ENCODE peak calls at places on chromosomes 4 and X, in six cellular contexts. C is CD8-positive, alpha-beta memory T cell; W is upper lobe of right lung; S is CD8-positive, alpha-beta T cell; H is heart right ventricle; D is OCI-LY7. R is an unnamed sample.

GRCh38 chrX:137044893-137045292 is 11.1 kb upstream of the GPR101 start:
- DNase-seq in C (no peak), W (no peak), H (no peak), S (no peak), D (no peak), R (no peak)

GRCh38 chrX:72052415-72053090 is 79.2 kb downstream of the RTL5 start:
- DNase-seq in H (no peak), S (no peak), C (no peak), W (no peak), D (no peak), R (no peak)

GRCh38 chr4:992297-993110 is 700 bp downstream of the SLC26A1 start:
- DNase-seq in C (no peak), D (no peak), H (no peak), S (no peak), W (peak; percentile 89), R (no peak)

GRCh38 chrX:94435799-94436198 is 761.8 kb downstream of the FAM133A start:
- DNase-seq in W (no peak), C (no peak), D (no peak), H (no peak), S (no peak), R (no peak)

GRCh38 chr4:109816082-109816442 is 500 bp downstream of the GAR1 start:
- DNase-seq in S (peak; percentile 15), D (peak; percentile 30), C (peak; percentile 52), H (no peak), W (peak; percentile 68), R (no peak)

GRCh38 chr4:166169111-166169510 is 296.1 kb downstream of the TLL1 start:
- DNase-seq in D (no peak), H (no peak), W (no peak), C (no peak), S (no peak), R (no peak)

GRCh38 chrX:110042521-110042920 is 39.6 kb downstream of the TMEM164 start:
- DNase-seq in H (no peak), D (no peak), C (no peak), S (no peak), W (no peak), R (no peak)

GRCh38 chr4:184170996-184171395 is 46.7 kb downstream of the ENPP6 start:
- DNase-seq in W (no peak), D (no peak), S (no peak), C (no peak), H (no peak), R (no peak)

GRCh38 chr4:116531870-116532269 is 553.5 kb downstream of the TRAM1L1 start:
- DNase-seq in D (peak; percentile 5), C (no peak), S (no peak), H (no peak), W (no peak), R (no peak)

GRCh38 chr4:156312261-156312847 is 358.7 kb upstream of the CTSO start:
- DNase-seq in C (no peak), S (no peak), W (no peak), H (no peak), D (no peak), R (no peak)

GRCh38 chr4:165760182-165760581 is 112.9 kb upstream of the TLL1 start:
- DNase-seq in S (no peak), C (no peak), W (no peak), D (no peak), H (no peak), R (no peak)

GRCh38 chr4:57249083-57249482 is 138.9 kb upstream of the IGFBP7 start:
- DNase-seq in W (no peak), C (no peak), H (no peak), D (no peak), S (no peak), R (no peak)

GRCh38 chrX:2516612-2517011 is 15.8 kb upstream of the DHRSX start:
- DNase-seq in D (peak; percentile 91), C (no peak), H (no peak), W (no peak), S (no peak), R (no peak)

GRCh38 chr4:185803015-185803414 is 9.0 kb downstream of the SORBS2 start:
- DNase-seq in W (no peak), S (no peak), C (no peak), D (no peak), H (no peak), R (no peak)

GRCh38 chrX:13087322-13088154 is 43.1 kb upstream of the FAM9C start:
- DNase-seq in C (peak; percentile 59), W (no peak), H (no peak), S (no peak), D (peak; percentile 89), R (no peak)

GRCh38 chr4:87051121-87051713 is 116.4 kb downstream of the AFF1 start:
- DNase-seq in H (no peak), D (no peak), S (no peak), W (no peak), C (no peak), R (no peak)

GRCh38 chr4:120977435-120977997 is 55.0 kb upstream of the PRDM5 start:
- DNase-seq in D (peak; percentile 70), H (no peak), C (no peak), W (no peak), S (no peak), R (no peak)

GRCh38 chrX:129842510-129843208 is 1.0 kb downstream of the ZDHHC9 start:
- DNase-seq in H (peak; percentile 8), D (peak; percentile 11), S (no peak), C (no peak), W (peak; percentile 64), R (peak; percentile 19)

GRCh38 chr4:26298198-26298950 is 22.4 kb upstream of the RBPJ start:
- DNase-seq in C (no peak), D (no peak), S (no peak), W (no peak), H (no peak), R (no peak)

GRCh38 chrX:119729408-119730201 is 28.8 kb upstream of the SOWAHD start:
- DNase-seq in W (peak; percentile 64), S (peak; percentile 37), C (peak; percentile 48), D (peak; percentile 71), H (peak; percentile 45), R (peak; percentile 60)

GRCh38 chrX:11382935-11383334 is 89.7 kb downstream of the AMELX start:
- DNase-seq in D (no peak), C (no peak), S (no peak), W (no peak), H (no peak), R (no peak)

GRCh38 chrX:72073614-72074013 is 58.1 kb downstream of the RTL5 start:
- DNase-seq in H (no peak), C (no peak), S (no peak), W (no peak), D (no peak), R (no peak)

GRCh38 chr4:85913925-85914694 is 439.2 kb downstream of the ARHGAP24 start:
- DNase-seq in H (no peak), D (no peak), C (no peak), W (no peak), S (no peak), R (no peak)

GRCh38 chr4:151417164-151417571 is 8.2 kb downstream of the FHIP1A start:
- DNase-seq in W (no peak), D (no peak), H (no peak), C (no peak), S (no peak), R (no peak)
- H3K27ac ChIP-seq in W (no peak overlapping the region), D (no peak overlapping the region), H (no peak overlapping the region), C (no peak overlapping the region), S (no peak overlapping the region), R (no peak overlapping the region)

DNA sequence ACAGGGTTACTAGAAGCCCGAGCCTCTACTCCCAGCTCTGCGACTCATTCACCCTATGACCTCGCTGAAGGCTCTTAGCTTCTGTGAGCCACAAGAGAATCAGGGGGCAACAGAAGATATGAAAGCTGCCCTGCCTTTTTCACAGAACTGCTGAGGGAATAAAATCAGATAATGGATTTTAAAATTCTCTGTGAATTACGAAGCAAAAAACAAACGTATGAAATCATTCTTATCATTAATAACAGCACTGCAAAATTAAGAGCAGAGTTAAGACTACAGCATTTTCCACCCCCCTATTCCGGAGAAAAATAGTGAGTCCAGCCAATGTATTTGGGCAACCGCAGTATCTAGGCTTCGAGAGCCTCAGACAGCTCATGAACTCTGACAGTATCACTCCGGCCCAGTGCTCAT is 33.5 kb downstream of the AFAP1 start:
- DNase-seq in W (no peak), D (no peak), H (no peak), C (no peak), S (no peak), R (no peak)
- H3K4me1 ChIP-seq in W (peaks cover 52% of the 10 kb centered on the region), D (peaks cover 17% of the 10 kb centered on the region), H (peaks cover 82% of the 10 kb centered on the region), C (peaks cover 3% of the 10 kb centered on the region), S (peaks cover 12% of the 10 kb centered on the region), R (peaks cover 12% of the 10 kb centered on the region)

GRCh38 chr4:173517781-173518371 is 12.2 kb downstream of the HAND2 start:
- DNase-seq in D (no peak), S (no peak), H (peak; percentile 56), C (no peak), W (no peak), R (peak; percentile 53)

GRCh38 chr4:173519130-173520101 is 10.6 kb downstream of the HAND2 start:
- DNase-seq in S (no peak), D (no peak), W (no peak), H (peak; percentile 65), C (no peak), R (peak; percentile 72)

GRCh38 chr4:173516621-173517612 is 13.1 kb downstream of the HAND2 start:
- DNase-seq in H (no peak), W (no peak), D (no peak), C (no peak), S (no peak), R (peak; percentile 36)

GRCh38 chr4:173520921-173521473 is 9.0 kb downstream of the HAND2 start:
- DNase-seq in W (no peak), S (no peak), D (no peak), H (no peak), C (no peak), R (no peak)

DNA sequence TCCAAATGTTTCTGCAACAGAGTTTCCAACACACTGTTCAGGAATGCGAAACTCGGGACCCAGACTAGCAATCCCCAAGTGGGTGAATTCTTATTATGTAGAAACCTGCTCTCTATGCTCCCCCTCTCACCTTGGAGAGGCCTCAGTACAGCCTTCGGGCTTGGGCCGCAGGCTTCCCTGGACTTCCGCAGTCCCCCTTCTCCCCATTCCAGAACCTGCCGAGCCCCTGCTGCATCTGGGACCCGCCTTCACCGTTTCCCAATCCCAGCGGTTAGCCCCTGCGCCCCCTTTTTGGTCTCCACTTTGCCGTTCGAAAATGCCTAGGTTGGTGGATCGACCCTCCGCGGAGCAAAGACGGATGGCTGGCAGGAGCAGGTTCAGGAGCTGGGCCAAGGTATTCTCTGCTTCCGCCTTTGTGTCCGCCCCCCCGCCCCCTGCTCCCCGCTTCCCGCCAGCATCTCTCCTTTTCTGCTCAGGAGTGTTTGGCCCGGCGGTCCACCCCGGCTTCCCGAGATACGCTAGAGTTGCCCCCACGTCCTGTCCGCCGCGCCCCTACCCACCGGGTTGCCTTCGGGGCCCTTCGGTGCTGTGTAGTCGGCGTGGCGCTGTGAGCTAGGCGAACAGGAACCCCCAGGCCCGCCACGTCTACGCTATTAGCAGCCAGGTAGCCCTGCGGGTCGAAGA is 11.5 kb downstream of the HAND2 start:
- DNase-seq in S (no peak), C (no peak), W (no peak), D (no peak), H (no peak), R (no peak)
- H3K27ac ChIP-seq in S (no peak overlapping the region), C (no peak overlapping the region), W (no peak overlapping the region), D (no peak overlapping the region), H (peak overlapping the region; percentile 96), R (peak overlapping the region; percentile 99)

DNA sequence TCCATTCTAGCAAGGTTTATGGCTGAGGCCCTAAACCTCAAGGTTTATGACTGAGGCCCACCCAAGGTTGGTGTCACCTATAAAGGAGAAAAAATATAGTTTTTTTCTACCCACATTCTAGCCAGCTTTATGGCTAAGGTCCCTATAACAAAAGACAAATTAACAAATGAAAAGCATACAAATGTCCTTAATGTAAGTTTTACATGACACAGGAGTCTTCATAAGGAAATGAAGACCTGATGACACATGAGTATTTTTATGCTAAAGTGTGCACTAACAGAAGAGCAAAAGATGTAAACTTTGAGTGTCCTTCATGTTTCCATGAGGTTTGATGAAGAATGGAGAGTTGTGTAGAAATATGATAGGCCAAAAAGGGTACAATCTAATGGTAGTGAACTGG is 114.7 kb upstream of the INTU start:
- DNase-seq in D (no peak), C (no peak), H (no peak), S (no peak), W (no peak), R (no peak)
- H3K4me1 ChIP-seq in D (no peaks in the 10 kb centered on the region), C (no peaks in the 10 kb centered on the region), H (no peaks in the 10 kb centered on the region), S (no peaks in the 10 kb centered on the region), W (no peaks in the 10 kb centered on the region), R (no peaks in the 10 kb centered on the region)

R was measured in uterus.